ENCODE peak calls at places on chromosome 16, in eight cellular contexts. S is fibroblast of the aortic adventitia, H is choroid plexus epithelial cell, U is endothelial cell, V is cardiac fibroblast, X is GM13977, Z is thyroid gland, R is body of pancreas. F is an unnamed sample.

GRCh38 chr16:87806608-87807546 is 41.1 kb upstream of the KLHDC4 start:
- DNase-seq in S (peak; percentile 95), H (peak; percentile 88), U (no peak), V (peak; percentile 84), X (peak; percentile 63), Z (peak; percentile 21), R (peak; percentile 62), F (no peak)

GRCh38 chr16:87560428-87561199 is 41.7 kb upstream of the JPH3 start:
- DNase-seq in S (peak; percentile 80), H (peak; percentile 26), U (peak; percentile 55), V (peak; percentile 53), X (peak; percentile 48), Z (no peak), R (no peak), F (peak; percentile 32)

GRCh38 chr16:85416267-85417109 is 196.6 kb upstream of the GSE1 start:
- DNase-seq in S (peak; percentile 30), H (peak; percentile 20), U (peak; percentile 68), V (peak; percentile 39), X (peak; percentile 84), Z (peak; percentile 56), R (peak; percentile 81), F (peak; percentile 85)

GRCh38 chr16:56869513-56870270 is 4.7 kb downstream of the SLC12A3 start:
- DNase-seq in S (no peak), H (peak; percentile 13), U (peak; percentile 23), V (no peak), X (peak; percentile 59), Z (peak; percentile 17), R (no peak), F (peak; percentile 38)

GRCh38 chr16:49003022-49003421 is 278.6 kb downstream of the CBLN1 start:
- DNase-seq in S (no peak), H (no peak), U (no peak), V (no peak), X (no peak), Z (no peak), R (no peak), F (no peak)

GRCh38 chr16:87240211-87241134 is 76.7 kb downstream of the C16orf95 start:
- DNase-seq in S (no peak), H (peak; percentile 49), U (no peak), V (no peak), X (no peak), Z (no peak), R (no peak), F (no peak)

GRCh38 chr16:54400261-54400660 is 113.7 kb upstream of the IRX3 start:
- DNase-seq in S (no peak), H (no peak), U (no peak), V (no peak), X (no peak), Z (no peak), R (no peak), F (no peak)

GRCh38 chr16:4612474-4612931 is 2.2 kb downstream of the UBALD1 start:
- DNase-seq in S (no peak), H (no peak), U (no peak), V (no peak), X (no peak), Z (no peak), R (no peak), F (no peak)

GRCh38 chr16:17370233-17371013 is 100.3 kb downstream of the XYLT1 start:
- DNase-seq in S (peak; percentile 55), H (no peak), U (no peak), V (no peak), X (no peak), Z (peak; percentile 32), R (no peak), F (no peak)

GRCh38 chr16:66658860-66659190 is 37.7 kb downstream of the CMTM4 start:
- DNase-seq in S (no peak), H (no peak), U (no peak), V (no peak), X (no peak), Z (no peak), R (no peak), F (no peak)

GRCh38 chr16:66661210-66661560 is 35.4 kb downstream of the CMTM4 start:
- DNase-seq in S (no peak), H (no peak), U (no peak), V (no peak), X (no peak), Z (peak; percentile 13), R (no peak), F (no peak)

GRCh38 chr16:66660422-66661209 is 35.9 kb downstream of the CMTM4 start:
- DNase-seq in S (peak; percentile 82), H (peak; percentile 90), U (peak; percentile 59), V (peak; percentile 89), X (no peak), Z (peak; percentile 89), R (peak; percentile 56), F (peak; percentile 78)

GRCh38 chr16:66658143-66658859 is 38.2 kb downstream of the CMTM4 start:
- DNase-seq in S (no peak), H (no peak), U (no peak), V (no peak), X (no peak), Z (no peak), R (no peak), F (no peak)

GRCh38 chr16:66662445-66663194 is 33.9 kb downstream of the CMTM4 start:
- DNase-seq in S (peak; percentile 59), H (peak; percentile 73), U (no peak), V (peak; percentile 58), X (no peak), Z (peak; percentile 17), R (no peak), F (no peak)
- TF ChIP-seq CTCF in S (peak; percentile 75), H (peak; percentile 75), U (no peak), V (peak; percentile 60), X (peak; percentile 37), Z (peak; percentile 27), R (peak; percentile 24), F (peak; percentile 32)

DNA sequence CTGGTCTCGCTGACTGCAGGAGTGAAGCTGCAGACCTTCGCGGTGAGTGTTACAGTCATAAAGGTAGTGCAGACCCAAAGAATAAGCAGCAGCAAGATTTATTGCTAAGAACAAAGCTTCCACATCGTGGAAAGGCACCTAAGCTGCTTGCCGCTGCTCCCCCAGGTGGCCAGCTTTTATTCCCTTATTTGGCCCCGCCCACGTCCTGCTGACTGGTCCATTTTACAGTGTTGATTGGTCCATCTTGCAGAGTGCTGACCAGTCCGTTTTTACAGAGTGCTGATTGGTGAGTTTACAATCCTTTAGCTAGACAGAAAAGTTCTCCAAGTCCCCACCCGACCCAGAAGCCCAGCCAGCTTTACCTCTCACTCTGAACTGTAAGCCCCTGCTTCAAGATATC is 227.8 kb downstream of the ABCC12 start:
- DNase-seq in S (no peak), H (no peak), U (no peak), V (no peak), X (no peak), Z (no peak), R (no peak), F (no peak)
- TF ChIP-seq CTCF in S (no peak), H (no peak), U (no peak), V (no peak), X (no peak), Z (no peak), R (no peak), F (no peak)

GRCh38 chr16:30379165-30379783 is 3.1 kb downstream of the SEPTIN1 start:
- DNase-seq in S (no peak), H (no peak), U (no peak), V (no peak), X (no peak), Z (no peak), R (no peak), F (no peak)

GRCh38 chr16:30377050-30377811 is 2.6 kb downstream of the MYL11 start:
- DNase-seq in S (no peak), H (no peak), U (no peak), V (no peak), X (no peak), Z (peak; percentile 96), R (no peak), F (no peak)

GRCh38 chr16:30377812-30378235 is 3.2 kb downstream of the MYL11 start:
- DNase-seq in S (peak; percentile 88), H (peak; percentile 92), U (peak; percentile 80), V (peak; percentile 94), X (peak; percentile 84), Z (no peak), R (peak; percentile 87), F (peak; percentile 95)

GRCh38 chr16:30380072-30380471 is 2.3 kb downstream of the SEPTIN1 start:
- DNase-seq in S (no peak), H (no peak), U (no peak), V (no peak), X (no peak), Z (no peak), R (no peak), F (no peak)

GRCh38 chr16:30378236-30379164 is 3.9 kb downstream of the SEPTIN1 start:
- DNase-seq in S (peak; percentile 95), H (peak; percentile 99), U (peak; percentile 100), V (peak; percentile 99), X (peak; percentile 98), Z (peak; percentile 99), R (peak; percentile 99), F (peak; percentile 100)
- TF ChIP-seq CTCF in S (peak; percentile 37), H (peak; percentile 47), U (no peak), V (peak; percentile 29), X (no peak), Z (peak; percentile 9), R (no peak), F (no peak)

DNA sequence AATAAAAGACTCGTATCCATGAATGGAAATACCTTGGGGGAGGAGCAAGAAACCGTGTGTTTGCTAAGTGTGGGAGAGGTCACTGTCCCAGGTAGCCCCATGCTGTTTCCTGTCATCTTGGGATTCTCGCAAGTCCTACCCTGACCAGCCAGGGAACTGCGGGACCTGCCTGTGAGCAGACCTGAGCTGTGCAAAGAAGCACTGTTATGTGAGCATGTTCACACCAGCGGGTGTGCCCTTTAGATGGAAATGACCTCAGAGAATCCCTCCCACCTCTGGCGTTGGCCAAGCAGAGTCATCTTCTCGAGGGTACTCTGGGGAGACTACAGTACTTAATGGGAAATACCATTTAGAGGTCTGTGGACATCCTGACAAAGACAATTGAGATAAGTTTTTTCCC is 127.0 kb upstream of the MON1B start:
- DNase-seq in S (no peak), H (no peak), U (no peak), V (no peak), X (no peak), Z (no peak), R (no peak), F (no peak)
- TF ChIP-seq CTCF in S (no peak), H (no peak), U (no peak), V (no peak), X (no peak), Z (no peak), R (no peak), F (no peak)